ENCODE peak calls at places on chromosome 9, in five cellular contexts. One of them, this sample, is unnamed.

GRCh38 chr9:128343855-128344254 is 3.5 kb downstream of the SLC27A4 start:
- DNase-seq in AG09309: no peak
- DNase-seq in WTC11: no peak
- DNase-seq in astrocyte of the spinal cord: no peak
- DNase-seq in activated CD4-positive, CD25-positive, alpha-beta regulatory T cell treated with anti-CD3 and anti-CD28 coated beads, Interleukin-2, amount 50 U/mL, for 16 hours: no peak
- DNase-seq in this sample: no peak

GRCh38 chr9:69086769-69087168 is 51.2 kb downstream of the FXN start:
- DNase-seq in activated CD4-positive, CD25-positive, alpha-beta regulatory T cell treated with anti-CD3 and anti-CD28 coated beads, Interleukin-2, amount 50 U/mL, for 16 hours: no peak
- DNase-seq in WTC11: no peak
- DNase-seq in AG09309: no peak
- DNase-seq in astrocyte of the spinal cord: no peak
- DNase-seq in this sample: no peak

GRCh38 chr9:137168907-137169763 is 716 bp downstream of the LRRC26 start:
- DNase-seq in activated CD4-positive, CD25-positive, alpha-beta regulatory T cell treated with anti-CD3 and anti-CD28 coated beads, Interleukin-2, amount 50 U/mL, for 16 hours: no peak
- DNase-seq in WTC11: peak
- DNase-seq in AG09309: no peak
- DNase-seq in astrocyte of the spinal cord: peak
- DNase-seq in this sample: peak

GRCh38 chr9:69773258-69773657 is 13.4 kb upstream of the PTAR1 start:
- DNase-seq in WTC11: no peak
- DNase-seq in activated CD4-positive, CD25-positive, alpha-beta regulatory T cell treated with anti-CD3 and anti-CD28 coated beads, Interleukin-2, amount 50 U/mL, for 16 hours: no peak
- DNase-seq in AG09309: no peak
- DNase-seq in astrocyte of the spinal cord: no peak
- DNase-seq in this sample: no peak

GRCh38 chr9:13351768-13352386 is 72.4 kb upstream of the MPDZ start:
- DNase-seq in activated CD4-positive, CD25-positive, alpha-beta regulatory T cell treated with anti-CD3 and anti-CD28 coated beads, Interleukin-2, amount 50 U/mL, for 16 hours: no peak
- DNase-seq in WTC11: no peak
- DNase-seq in AG09309: peak
- DNase-seq in astrocyte of the spinal cord: peak
- DNase-seq in this sample: peak

GRCh38 chr9:2863831-2864230 is 19.9 kb upstream of the PUM3 start:
- DNase-seq in WTC11: no peak
- DNase-seq in activated CD4-positive, CD25-positive, alpha-beta regulatory T cell treated with anti-CD3 and anti-CD28 coated beads, Interleukin-2, amount 50 U/mL, for 16 hours: no peak
- DNase-seq in astrocyte of the spinal cord: no peak
- DNase-seq in AG09309: no peak
- DNase-seq in this sample: no peak

GRCh38 chr9:132541051-132541450 is 41.4 kb upstream of the BARHL1 start:
- DNase-seq in activated CD4-positive, CD25-positive, alpha-beta regulatory T cell treated with anti-CD3 and anti-CD28 coated beads, Interleukin-2, amount 50 U/mL, for 16 hours: no peak
- DNase-seq in astrocyte of the spinal cord: no peak
- DNase-seq in WTC11: no peak
- DNase-seq in AG09309: no peak
- DNase-seq in this sample: no peak

GRCh38 chr9:135960328-135961276 is 571 bp downstream of the UBAC1 start:
- DNase-seq in AG09309: no peak
- DNase-seq in activated CD4-positive, CD25-positive, alpha-beta regulatory T cell treated with anti-CD3 and anti-CD28 coated beads, Interleukin-2, amount 50 U/mL, for 16 hours: no peak
- DNase-seq in astrocyte of the spinal cord: peak
- DNase-seq in WTC11: no peak
- DNase-seq in this sample: no peak

GRCh38 chr9:120412425-120412951 is 167.5 kb downstream of the CDK5RAP2 start:
- DNase-seq in activated CD4-positive, CD25-positive, alpha-beta regulatory T cell treated with anti-CD3 and anti-CD28 coated beads, Interleukin-2, amount 50 U/mL, for 16 hours: no peak
- DNase-seq in AG09309: peak
- DNase-seq in WTC11: no peak
- DNase-seq in astrocyte of the spinal cord: peak
- DNase-seq in this sample: peak

GRCh38 chr9:93155716-93156474 is 21.8 kb upstream of the NINJ1 start:
- DNase-seq in AG09309: no peak
- DNase-seq in activated CD4-positive, CD25-positive, alpha-beta regulatory T cell treated with anti-CD3 and anti-CD28 coated beads, Interleukin-2, amount 50 U/mL, for 16 hours: no peak
- DNase-seq in WTC11: no peak
- DNase-seq in astrocyte of the spinal cord: no peak
- DNase-seq in this sample: no peak

GRCh38 chr9:8156336-8156735 is 356.8 kb upstream of the DMAC1 start:
- DNase-seq in WTC11: no peak
- DNase-seq in activated CD4-positive, CD25-positive, alpha-beta regulatory T cell treated with anti-CD3 and anti-CD28 coated beads, Interleukin-2, amount 50 U/mL, for 16 hours: no peak
- DNase-seq in astrocyte of the spinal cord: no peak
- DNase-seq in AG09309: no peak
- DNase-seq in this sample: no peak

GRCh38 chr9:10876333-10876732 is 263.5 kb upstream of the PTPRD start:
- DNase-seq in WTC11: no peak
- DNase-seq in activated CD4-positive, CD25-positive, alpha-beta regulatory T cell treated with anti-CD3 and anti-CD28 coated beads, Interleukin-2, amount 50 U/mL, for 16 hours: no peak
- DNase-seq in astrocyte of the spinal cord: peak
- DNase-seq in AG09309: no peak
- DNase-seq in this sample: no peak

GRCh38 chr9:131457746-131458145 is 45.0 kb upstream of the POMT1 start:
- DNase-seq in astrocyte of the spinal cord: no peak
- DNase-seq in AG09309: no peak
- DNase-seq in activated CD4-positive, CD25-positive, alpha-beta regulatory T cell treated with anti-CD3 and anti-CD28 coated beads, Interleukin-2, amount 50 U/mL, for 16 hours: no peak
- DNase-seq in WTC11: no peak
- DNase-seq in this sample: no peak

GRCh38 chr9:113274474-113275146 is 762 bp downstream of the CDC26 start:
- DNase-seq in AG09309: peak
- DNase-seq in astrocyte of the spinal cord: peak
- DNase-seq in activated CD4-positive, CD25-positive, alpha-beta regulatory T cell treated with anti-CD3 and anti-CD28 coated beads, Interleukin-2, amount 50 U/mL, for 16 hours: peak
- DNase-seq in WTC11: no peak
- DNase-seq in this sample: peak